ENCODE peak calls at places on chromosomes 7 and 10, in ten cellular contexts. L is lower lobe of right lung, Y is endothelial cell of umbilical vein, M is IMR-90, X is fibroblast of lung, W is heart left ventricle, D is psoas muscle, R is cardiac muscle cell, U is HCT116, Z is uterus. E is an unnamed sample.

GRCh38 chr10:15515207-15515606 is 144.1 kb upstream of the FAM171A1 start:
- DNase-seq in L (no peak), Y (no peak), M (no peak), X (no peak), W (no peak), D (no peak), R (no peak), U (no peak), Z (peak; percentile 39), E (no peak)

GRCh38 chr10:77591238-77591880 is 46.2 kb downstream of the KCNMA1 start:
- DNase-seq in L (no peak), Y (no peak), M (no peak), X (no peak), W (no peak), D (no peak), R (no peak), U (no peak), Z (no peak), E (no peak)

GRCh38 chr7:99357701-99358490 is 16.6 kb upstream of the ARPC1B start:
- DNase-seq in L (no peak), Y (no peak), M (no peak), X (no peak), W (no peak), D (no peak), R (no peak), U (no peak), Z (no peak), E (no peak)

GRCh38 chr7:81005254-81005653 is 86.4 kb upstream of the SEMA3C start:
- DNase-seq in L (no peak), Y (no peak), M (no peak), X (no peak), W (no peak), D (no peak), R (no peak), U (no peak), Z (no peak), E (no peak)

GRCh38 chr7:2738766-2739549 is 51.0 kb downstream of the AMZ1 start:
- DNase-seq in L (no peak), Y (no peak), M (no peak), X (no peak), W (peak; percentile 27), D (no peak), R (no peak), U (no peak), Z (peak; percentile 25), E (no peak)

GRCh38 chr10:62063795-62064472 is 162.4 kb downstream of the ARID5B start:
- DNase-seq in L (no peak), Y (no peak), M (peak; percentile 65), X (peak; percentile 63), W (peak; percentile 37), D (no peak), R (no peak), U (no peak), Z (peak; percentile 78), E (no peak)

GRCh38 chr7:11212080-11212711 is 238.5 kb downstream of the PHF14 start:
- DNase-seq in L (no peak), Y (peak; percentile 63), M (peak; percentile 66), X (peak; percentile 48), W (no peak), D (no peak), R (peak; percentile 80), U (peak; percentile 42), Z (peak; percentile 45), E (no peak)

GRCh38 chr7:134959810-134960209 is 26.5 kb upstream of the AGBL3 start:
- DNase-seq in L (no peak), Y (no peak), M (no peak), X (no peak), W (no peak), D (no peak), R (no peak), U (no peak), Z (no peak), E (no peak)

GRCh38 chr10:43046288-43046991 is 30.4 kb upstream of the RET start:
- DNase-seq in L (peak; percentile 36), Y (no peak), M (no peak), X (no peak), W (peak; percentile 9), D (no peak), R (no peak), U (no peak), Z (peak; percentile 6), E (no peak)

GRCh38 chr7:101173752-101174244 is 6.3 kb downstream of the NAT16 start:
- DNase-seq in L (no peak), Y (peak; percentile 26), M (no peak), X (no peak), W (no peak), D (no peak), R (no peak), U (peak; percentile 80), Z (no peak), E (peak; percentile 66)

GRCh38 chr10:58217612-58218011 is 50.1 kb downstream of the IPMK start:
- DNase-seq in L (no peak), Y (peak; percentile 11), M (peak; percentile 44), X (peak; percentile 73), W (no peak), D (no peak), R (no peak), U (no peak), Z (no peak), E (peak; percentile 64)

GRCh38 chr10:6382081-6382480 is 179.3 kb downstream of the PFKFB3 start:
- DNase-seq in L (no peak), Y (peak; percentile 84), M (peak; percentile 74), X (peak; percentile 81), W (no peak), D (no peak), R (no peak), U (no peak), Z (no peak), E (no peak)

GRCh38 chr10:86368987-86369386 is 2.4 kb upstream of the GRID1 start:
- DNase-seq in L (peak; percentile 9), Y (no peak), M (no peak), X (no peak), W (no peak), D (no peak), R (no peak), U (no peak), Z (no peak), E (no peak)

GRCh38 chr7:69545175-69545574 is 53.1 kb upstream of the AUTS2 start:
- DNase-seq in L (no peak), Y (no peak), M (no peak), X (no peak), W (no peak), D (no peak), R (no peak), U (no peak), Z (no peak), E (no peak)

GRCh38 chr7:131867461-131867860 is 311.0 kb upstream of the PODXL start:
- DNase-seq in L (no peak), Y (no peak), M (no peak), X (no peak), W (no peak), D (no peak), R (no peak), U (no peak), Z (no peak), E (no peak)

GRCh38 chr10:4809156-4809555 is 16.9 kb upstream of the AKR1E2 start:
- DNase-seq in L (no peak), Y (no peak), M (no peak), X (no peak), W (no peak), D (no peak), R (no peak), U (no peak), Z (no peak), E (no peak)

GRCh38 chr7:326845-327304 is 36.9 kb downstream of the FOXL3 start:
- DNase-seq in L (peak; percentile 60), Y (no peak), M (peak; percentile 20), X (peak; percentile 13), W (no peak), D (no peak), R (no peak), U (no peak), Z (no peak), E (no peak)

GRCh38 chr7:5780801-5781496 is 514 bp downstream of the RNF216 start:
- DNase-seq in L (peak; percentile 67), Y (peak; percentile 46), M (no peak), X (peak; percentile 38), W (peak; percentile 66), D (peak; percentile 65), R (peak; percentile 52), U (no peak), Z (no peak), E (peak; percentile 73)

GRCh38 chr7:17054836-17055235 is 173.1 kb upstream of the AGR3 start:
- DNase-seq in L (no peak), Y (no peak), M (no peak), X (no peak), W (no peak), D (no peak), R (no peak), U (no peak), Z (no peak), E (no peak)

GRCh38 chr10:113620486-113620885 is 43.4 kb downstream of the NRAP start:
- DNase-seq in L (no peak), Y (no peak), M (no peak), X (no peak), W (no peak), D (no peak), R (no peak), U (no peak), Z (no peak), E (no peak)
- H3K27ac ChIP-seq in L (no peak overlapping the region), Y (no peak overlapping the region), M (no peak overlapping the region), X (no peak overlapping the region), W (peak overlapping the region; percentile 25), D (peak overlapping the region; percentile 81), R (no peak overlapping the region), U (no peak overlapping the region), Z (no peak overlapping the region), E (no peak overlapping the region)

GRCh38 chr10:71627230-71627939 is 92.2 kb downstream of the C10orf105 start:
- DNase-seq in L (no peak), Y (no peak), M (no peak), X (no peak), W (no peak), D (no peak), R (no peak), U (no peak), Z (no peak), E (no peak)
- H3K4me1 ChIP-seq in L (peaks cover 15% of the 10 kb centered on the region), Y (peaks cover 3% of the 10 kb centered on the region), M (peaks cover 2% of the 10 kb centered on the region), X (peaks cover 5% of the 10 kb centered on the region), W (peaks cover 7% of the 10 kb centered on the region), D (no peaks in the 10 kb centered on the region), R (peaks cover 13% of the 10 kb centered on the region), U (peaks cover 15% of the 10 kb centered on the region), Z (peaks cover 4% of the 10 kb centered on the region), E (peaks cover 15% of the 10 kb centered on the region)

GRCh38 chr10:68101066-68101465 is 8.2 kb upstream of the MYPN start:
- DNase-seq in L (no peak), Y (no peak), M (no peak), X (no peak), W (no peak), D (no peak), R (no peak), U (no peak), Z (no peak), E (no peak)
- H3K36me3 ChIP-seq in L (no peaks in the 10 kb centered on the region), Y (no peaks in the 10 kb centered on the region), M (no peaks in the 10 kb centered on the region), X (no peaks in the 10 kb centered on the region), W (no peaks in the 10 kb centered on the region), D (no peaks in the 10 kb centered on the region), R (no peaks in the 10 kb centered on the region), U (no peaks in the 10 kb centered on the region), Z (no peaks in the 10 kb centered on the region), E (no peaks in the 10 kb centered on the region)

DNA sequence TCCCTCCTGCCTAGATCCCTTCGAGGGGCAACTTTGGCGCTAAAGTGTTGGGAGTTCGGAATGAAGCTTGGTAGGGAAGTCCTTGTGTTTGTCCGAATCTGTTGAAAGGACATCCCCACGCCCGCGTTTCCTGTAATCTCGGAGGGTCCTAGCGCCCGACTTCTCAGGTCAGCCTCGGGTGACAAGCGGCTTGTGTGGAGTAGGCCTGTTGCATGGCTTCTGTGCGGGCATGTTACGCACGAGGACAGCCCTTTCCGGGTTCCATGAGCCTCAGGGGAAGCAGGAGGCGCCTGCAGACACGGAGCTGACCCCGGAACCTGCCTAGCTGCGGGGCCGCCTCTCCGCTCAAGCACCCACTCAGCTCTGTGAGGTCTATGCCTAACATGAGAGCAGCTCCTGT is 28.4 kb upstream of the AP5Z1 start:
- DNase-seq in L (no peak), Y (no peak), M (no peak), X (no peak), W (no peak), D (no peak), R (no peak), U (no peak), Z (no peak), E (no peak)
- H3K27ac ChIP-seq in L (peak overlapping the region; percentile 96), Y (peak overlapping the region; percentile 76), M (peak overlapping the region; percentile 90), X (peak overlapping the region; percentile 96), W (peak overlapping the region; percentile 91), D (peak overlapping the region; percentile 92), R (peak overlapping the region; percentile 58), U (no peak overlapping the region), Z (peak overlapping the region; percentile 91), E (peak overlapping the region; percentile 90)